ENCODE peak calls at places on chromosome X, in six cellular contexts. One of them, this sample, is unnamed.

GRCh38 chrX:100264200-100264599 is 145.9 kb downstream of the PCDH19 start:
- DNase-seq in iris pigment epithelial cell: no peak
- DNase-seq in Caki2: no peak
- DNase-seq in SK-MEL-5: no peak
- DNase-seq in left ventricle myocardium inferior: no peak
- DNase-seq in activated naive CD8-positive, alpha-beta T cell treated with anti-CD3 and anti-CD28 coated beads, Interleukin-2, amount 50 U/mL, for 24 hours: no peak
- DNase-seq in this sample: no peak

GRCh38 chrX:39772057-39772832 is 325.5 kb downstream of the BCOR start:
- DNase-seq in iris pigment epithelial cell: peak
- DNase-seq in Caki2: no peak
- DNase-seq in SK-MEL-5: no peak
- DNase-seq in left ventricle myocardium inferior: no peak
- DNase-seq in activated naive CD8-positive, alpha-beta T cell treated with anti-CD3 and anti-CD28 coated beads, Interleukin-2, amount 50 U/mL, for 24 hours: peak
- DNase-seq in this sample: peak

GRCh38 chrX:130085551-130085986 is 24.7 kb downstream of the ELF4 start:
- DNase-seq in iris pigment epithelial cell: no peak
- DNase-seq in Caki2: no peak
- DNase-seq in SK-MEL-5: no peak
- DNase-seq in left ventricle myocardium inferior: no peak
- DNase-seq in activated naive CD8-positive, alpha-beta T cell treated with anti-CD3 and anti-CD28 coated beads, Interleukin-2, amount 50 U/mL, for 24 hours: no peak
- DNase-seq in this sample: no peak

GRCh38 chrX:73855546-73855945 is 292.5 kb downstream of the CHIC1 start:
- DNase-seq in iris pigment epithelial cell: peak
- DNase-seq in Caki2: peak
- DNase-seq in SK-MEL-5: peak
- DNase-seq in left ventricle myocardium inferior: peak
- DNase-seq in activated naive CD8-positive, alpha-beta T cell treated with anti-CD3 and anti-CD28 coated beads, Interleukin-2, amount 50 U/mL, for 24 hours: peak
- DNase-seq in this sample: peak

GRCh38 chrX:150899191-150899757 is 806 bp upstream of the CD99L2 start:
- DNase-seq in iris pigment epithelial cell: peak
- DNase-seq in Caki2: peak
- DNase-seq in SK-MEL-5: peak
- DNase-seq in left ventricle myocardium inferior: peak
- DNase-seq in activated naive CD8-positive, alpha-beta T cell treated with anti-CD3 and anti-CD28 coated beads, Interleukin-2, amount 50 U/mL, for 24 hours: peak
- DNase-seq in this sample: peak

GRCh38 chrX:40099046-40099968 is 1.5 kb upstream of the BCOR start:
- DNase-seq in iris pigment epithelial cell: peak
- DNase-seq in Caki2: peak
- DNase-seq in SK-MEL-5: peak
- DNase-seq in left ventricle myocardium inferior: peak
- DNase-seq in activated naive CD8-positive, alpha-beta T cell treated with anti-CD3 and anti-CD28 coated beads, Interleukin-2, amount 50 U/mL, for 24 hours: peak
- DNase-seq in this sample: peak

GRCh38 chrX:45571453-45571852 is 370.8 kb upstream of the DIPK2B start:
- DNase-seq in iris pigment epithelial cell: no peak
- DNase-seq in Caki2: no peak
- DNase-seq in SK-MEL-5: no peak
- DNase-seq in left ventricle myocardium inferior: no peak
- DNase-seq in activated naive CD8-positive, alpha-beta T cell treated with anti-CD3 and anti-CD28 coated beads, Interleukin-2, amount 50 U/mL, for 24 hours: no peak
- DNase-seq in this sample: no peak

GRCh38 chrX:67545772-67546495 is 2.1 kb downstream of the AR start:
- DNase-seq in iris pigment epithelial cell: peak
- DNase-seq in Caki2: peak
- DNase-seq in SK-MEL-5: no peak
- DNase-seq in left ventricle myocardium inferior: peak
- DNase-seq in activated naive CD8-positive, alpha-beta T cell treated with anti-CD3 and anti-CD28 coated beads, Interleukin-2, amount 50 U/mL, for 24 hours: no peak
- DNase-seq in this sample: peak

GRCh38 chrX:46376246-46376885 is 168.9 kb downstream of the ZNF674 start:
- DNase-seq in iris pigment epithelial cell: peak
- DNase-seq in Caki2: peak
- DNase-seq in SK-MEL-5: peak
- DNase-seq in left ventricle myocardium inferior: no peak
- DNase-seq in activated naive CD8-positive, alpha-beta T cell treated with anti-CD3 and anti-CD28 coated beads, Interleukin-2, amount 50 U/mL, for 24 hours: peak
- DNase-seq in this sample: peak

GRCh38 chrX:9257718-9258117 is 207.1 kb upstream of the TBL1X start:
- DNase-seq in iris pigment epithelial cell: no peak
- DNase-seq in Caki2: no peak
- DNase-seq in SK-MEL-5: no peak
- DNase-seq in left ventricle myocardium inferior: no peak
- DNase-seq in activated naive CD8-positive, alpha-beta T cell treated with anti-CD3 and anti-CD28 coated beads, Interleukin-2, amount 50 U/mL, for 24 hours: peak
- DNase-seq in this sample: no peak

GRCh38 chrX:108134724-108135123 is 43.1 kb downstream of the ATG4A start:
- DNase-seq in iris pigment epithelial cell: no peak
- DNase-seq in Caki2: no peak
- DNase-seq in SK-MEL-5: no peak
- DNase-seq in left ventricle myocardium inferior: no peak
- DNase-seq in activated naive CD8-positive, alpha-beta T cell treated with anti-CD3 and anti-CD28 coated beads, Interleukin-2, amount 50 U/mL, for 24 hours: no peak
- DNase-seq in this sample: peak

GRCh38 chrX:150299579-150299978 is 63.5 kb upstream of the MAMLD1 start:
- DNase-seq in iris pigment epithelial cell: no peak
- DNase-seq in Caki2: no peak
- DNase-seq in SK-MEL-5: no peak
- DNase-seq in left ventricle myocardium inferior: no peak
- DNase-seq in activated naive CD8-positive, alpha-beta T cell treated with anti-CD3 and anti-CD28 coated beads, Interleukin-2, amount 50 U/mL, for 24 hours: no peak
- DNase-seq in this sample: no peak

GRCh38 chrX:3295731-3296130 is 50.7 kb downstream of the MXRA5 start:
- DNase-seq in iris pigment epithelial cell: peak
- DNase-seq in Caki2: no peak
- DNase-seq in SK-MEL-5: peak
- DNase-seq in left ventricle myocardium inferior: no peak
- DNase-seq in activated naive CD8-positive, alpha-beta T cell treated with anti-CD3 and anti-CD28 coated beads, Interleukin-2, amount 50 U/mL, for 24 hours: no peak
- DNase-seq in this sample: peak

GRCh38 chrX:9807355-9808182 is 21.3 kb downstream of the SHROOM2 start:
- DNase-seq in iris pigment epithelial cell: no peak
- DNase-seq in Caki2: no peak
- DNase-seq in SK-MEL-5: no peak
- DNase-seq in left ventricle myocardium inferior: no peak
- DNase-seq in activated naive CD8-positive, alpha-beta T cell treated with anti-CD3 and anti-CD28 coated beads, Interleukin-2, amount 50 U/mL, for 24 hours: no peak
- DNase-seq in this sample: peak

GRCh38 chrX:30504309-30504708 is 73.3 kb downstream of the TASL start:
- DNase-seq in iris pigment epithelial cell: peak
- DNase-seq in Caki2: peak
- DNase-seq in SK-MEL-5: peak
- DNase-seq in left ventricle myocardium inferior: no peak
- DNase-seq in activated naive CD8-positive, alpha-beta T cell treated with anti-CD3 and anti-CD28 coated beads, Interleukin-2, amount 50 U/mL, for 24 hours: no peak
- DNase-seq in this sample: no peak